ENCODE peak calls at places on chromosomes 6 and 20, in five cellular contexts. N, Z, L, M and I are unnamed samples.

GRCh38 chr6:7467007-7467897 is 74.2 kb upstream of the DSP start:
- DNase-seq in L (no peak), N (peak; percentile 79), Z (peak; percentile 34), M (peak; percentile 28), I (no peak)

GRCh38 chr6:2763876-2764540 is 1.2 kb upstream of the WRNIP1 start:
- DNase-seq in Z (no peak), M (no peak), L (no peak), N (peak; percentile 29), I (no peak)

GRCh38 chr6:1622851-1623768 is 13.4 kb downstream of the FOXC1 start:
- DNase-seq in N (no peak), L (no peak), Z (no peak), M (no peak), I (no peak)

GRCh38 chr6:163306000-163306399 is 108.5 kb upstream of the QKI start:
- DNase-seq in Z (no peak), N (no peak), M (no peak), L (no peak), I (no peak)

GRCh38 chr6:83708970-83709747 is at the start of gene SNAP91:
- DNase-seq in L (no peak), N (peak; percentile 22), Z (peak; percentile 9), M (no peak), I (no peak)

GRCh38 chr6:6645266-6645917 is 56.9 kb downstream of the LY86 start:
- DNase-seq in Z (no peak), L (no peak), M (no peak), N (no peak), I (no peak)

GRCh38 chr6:161422710-161423109 is 148.8 kb upstream of the AGPAT4 start:
- DNase-seq in M (peak; percentile 45), L (no peak), Z (peak; percentile 53), N (peak; percentile 72), I (no peak)

GRCh38 chr6:336159-337114 is 44.1 kb downstream of the DUSP22 start:
- DNase-seq in Z (no peak), M (no peak), N (no peak), L (no peak), I (no peak)

GRCh38 chr6:159037746-159038290 is 7.0 kb downstream of the TAGAP start:
- DNase-seq in L (no peak), M (no peak), N (no peak), Z (no peak), I (no peak)
- H3K36me3 ChIP-seq in L (no peaks in the 10 kb centered on the region), M (no peaks in the 10 kb centered on the region), N (no peaks in the 10 kb centered on the region), Z (no peaks in the 10 kb centered on the region), I (no peaks in the 10 kb centered on the region)

DNA sequence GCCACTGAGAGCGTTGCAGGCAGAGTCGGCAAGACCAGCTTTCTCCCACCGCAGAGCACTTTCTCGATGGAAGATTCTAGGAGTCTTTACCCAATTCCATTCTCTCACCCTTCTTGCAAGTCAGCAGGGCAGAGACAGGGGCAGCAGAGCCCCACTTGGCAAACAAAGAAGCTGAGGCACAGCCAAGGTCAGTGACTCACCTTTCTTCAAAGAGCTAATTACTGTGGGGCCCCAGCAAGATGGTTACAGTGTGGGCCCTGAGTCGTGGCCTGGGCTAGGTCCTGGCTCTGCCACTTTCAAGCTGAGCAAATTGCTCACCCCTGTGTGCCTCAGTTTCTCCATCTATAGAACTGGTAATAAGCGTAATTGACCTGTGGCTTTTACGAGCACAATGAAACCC is 277.0 kb downstream of the PREX1 start:
- DNase-seq in Z (peak; percentile 18), M (no peak), L (no peak), N (no peak), I (no peak)
- H3K36me3 ChIP-seq in Z (no peaks in the 10 kb centered on the region), M (no peaks in the 10 kb centered on the region), L (no peaks in the 10 kb centered on the region), N (no peaks in the 10 kb centered on the region), I (no peaks in the 10 kb centered on the region)

DNA sequence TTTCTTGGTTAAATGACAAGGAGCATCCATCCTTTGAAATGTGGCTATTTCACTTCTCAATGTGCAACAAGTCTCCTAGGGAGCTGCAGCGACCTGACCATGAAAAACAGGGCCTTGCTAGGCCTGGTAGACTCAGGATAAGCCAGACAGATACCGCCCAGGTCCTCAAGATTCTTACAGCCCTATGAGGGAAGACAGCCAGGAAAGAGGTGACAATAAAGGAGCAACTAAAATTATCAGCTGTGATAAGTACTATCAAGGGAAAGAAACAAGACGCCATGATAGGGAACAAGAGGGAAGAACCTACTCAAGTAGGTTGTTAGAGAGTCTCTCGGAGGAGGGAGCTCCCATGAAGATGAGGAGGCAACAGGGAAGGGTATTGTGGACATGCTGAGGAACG is 51.4 kb upstream of the EMILIN3 start:
- DNase-seq in Z (no peak), N (no peak), M (no peak), L (no peak), I (no peak)
- H3K36me3 ChIP-seq in Z (peaks cover 6% of the 10 kb centered on the region), N (peaks cover 70% of the 10 kb centered on the region), M (peaks cover 21% of the 10 kb centered on the region), L (no peaks in the 10 kb centered on the region), I (peaks cover 69% of the 10 kb centered on the region)

GRCh38 chr6:118913161-118913560 is 19.2 kb downstream of the ASF1A start:
- DNase-seq in M (no peak), N (no peak), L (no peak), Z (no peak), I (no peak)
- H3K36me3 ChIP-seq in M (peaks cover 38% of the 10 kb centered on the region), N (peaks cover 20% of the 10 kb centered on the region), L (no peaks in the 10 kb centered on the region), Z (no peaks in the 10 kb centered on the region), I (peaks cover 38% of the 10 kb centered on the region)

GRCh38 chr6:10791673-10792072 is 44.1 kb downstream of the TMEM14B start:
- DNase-seq in N (no peak), Z (peak; percentile 33), L (no peak), M (no peak), I (no peak)

GRCh38 chr6:10793035-10793434 is 45.3 kb downstream of the MAK start:
- DNase-seq in Z (no peak), L (no peak), M (no peak), N (no peak), I (no peak)

GRCh38 chr6:10794239-10794638 is 44.1 kb downstream of the MAK start:
- DNase-seq in M (no peak), N (no peak), L (no peak), Z (no peak), I (no peak)

GRCh38 chr6:10792101-10792500 is 44.5 kb downstream of the TMEM14B start:
- DNase-seq in Z (no peak), M (no peak), N (no peak), L (no peak), I (no peak)

GRCh38 chr6:10793695-10794094 is 44.6 kb downstream of the MAK start:
- DNase-seq in Z (no peak), L (no peak), M (no peak), N (no peak), I (no peak)
- H3K36me3 ChIP-seq in Z (no peaks in the 10 kb centered on the region), L (no peaks in the 10 kb centered on the region), M (no peaks in the 10 kb centered on the region), N (no peaks in the 10 kb centered on the region), I (no peaks in the 10 kb centered on the region)

DNA sequence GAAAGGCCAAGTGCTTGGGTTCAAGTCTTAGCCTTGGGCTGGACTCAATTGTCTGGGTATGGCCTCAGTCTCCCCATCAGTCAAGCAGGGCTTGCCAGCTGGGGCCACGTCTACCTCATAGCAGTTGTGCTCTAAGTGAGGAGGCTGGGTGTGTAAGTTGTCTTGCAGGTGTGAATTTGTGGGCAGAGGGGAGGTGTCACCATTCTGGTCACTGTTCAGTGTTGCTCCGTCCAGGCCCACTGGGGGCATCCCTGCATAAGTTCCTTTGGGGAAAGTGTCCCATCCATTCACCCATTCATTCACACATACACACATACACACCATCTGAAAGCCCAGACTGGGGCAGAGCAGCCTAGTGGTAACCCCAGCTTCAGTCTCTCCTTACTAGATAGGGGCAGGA is 36.3 kb downstream of the TFEB start:
- DNase-seq in Z (no peak), N (no peak), L (no peak), M (no peak), I (no peak)
- H3K36me3 ChIP-seq in Z (no peaks in the 10 kb centered on the region), N (no peaks in the 10 kb centered on the region), L (no peaks in the 10 kb centered on the region), M (no peaks in the 10 kb centered on the region), I (no peaks in the 10 kb centered on the region)

GRCh38 chr6:89723046-89723445 is 84.5 kb upstream of the LYRM2 start:
- DNase-seq in L (no peak), M (no peak), N (no peak), Z (no peak), I (no peak)
- H3K36me3 ChIP-seq in L (no peaks in the 10 kb centered on the region), M (peaks cover 59% of the 10 kb centered on the region), N (peaks cover 48% of the 10 kb centered on the region), Z (peaks cover 6% of the 10 kb centered on the region), I (peaks cover 62% of the 10 kb centered on the region)

GRCh38 chr6:152221806-152222628 is 414.5 kb downstream of the ESR1 start:
- DNase-seq in N (no peak), L (no peak), Z (peak; percentile 5), M (no peak), I (no peak)
- H3K36me3 ChIP-seq in N (peaks cover 64% of the 10 kb centered on the region), L (no peaks in the 10 kb centered on the region), Z (peaks cover 9% of the 10 kb centered on the region), M (peaks cover 80% of the 10 kb centered on the region), I (peaks cover 82% of the 10 kb centered on the region)

DNA sequence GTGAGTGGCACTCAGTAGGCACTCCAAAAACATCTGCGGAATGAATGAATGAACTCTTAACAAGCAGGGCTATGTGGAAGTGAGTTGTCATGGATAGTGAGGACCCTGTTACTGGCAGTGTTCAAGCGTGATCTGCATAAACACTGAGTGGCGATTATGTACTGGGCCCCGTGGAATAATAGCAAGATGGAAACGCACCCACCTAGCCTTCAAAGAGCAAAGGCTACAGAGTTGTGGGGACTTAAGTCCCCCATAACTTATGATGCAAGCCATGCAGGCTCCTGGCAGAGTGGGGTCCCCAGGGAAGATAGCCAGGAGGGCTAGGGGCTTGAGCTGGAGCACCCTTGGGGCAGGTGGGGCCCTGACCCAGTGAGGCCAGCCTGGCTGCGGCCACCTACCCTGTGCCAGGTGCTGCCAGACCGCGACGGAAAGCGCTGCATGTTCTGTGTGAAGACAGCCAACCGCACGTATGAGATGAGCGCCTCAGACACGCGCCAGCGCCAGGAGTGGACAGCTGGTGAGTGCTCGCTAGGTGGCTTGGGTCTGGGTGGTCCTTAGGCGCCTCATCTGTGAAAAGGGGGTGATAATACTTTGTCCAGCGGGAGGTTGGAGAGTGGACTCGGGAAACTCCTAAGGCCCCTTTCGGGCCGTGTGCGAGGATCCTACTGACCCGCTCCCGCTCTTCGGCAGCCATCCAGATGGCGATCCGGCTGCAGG is 20.0 kb downstream of the DEF6 start:
- DNase-seq in M (peak; percentile 51), N (no peak), Z (no peak), L (no peak), I (no peak)
- H3K36me3 ChIP-seq in M (no peaks in the 10 kb centered on the region), N (no peaks in the 10 kb centered on the region), Z (no peaks in the 10 kb centered on the region), L (no peaks in the 10 kb centered on the region), I (no peaks in the 10 kb centered on the region)